ENCODE peak calls at places on chromosomes 5 and 9, in seven cellular contexts. M is heart left ventricle, K is lower lobe of right lung, P is neural progenitor cell, W is left lung, S is IMR-90, B is mammary epithelial cell. C is an unnamed sample.

GRCh38 chr5:106167766-106168165 is 1503.0 kb downstream of the EFNA5 start:
- DNase-seq in M (no peak), K (no peak), P (no peak), W (no peak), S (no peak), B (no peak), C (no peak)

GRCh38 chr9:112421771-112422222 is 41.9 kb downstream of the HSDL2 start:
- DNase-seq in M (no peak), K (no peak), P (no peak), W (no peak), S (peak; percentile 48), B (peak; percentile 15), C (no peak)

GRCh38 chr5:151002250-151002649 is 18.1 kb upstream of the GPX3 start:
- DNase-seq in M (no peak), K (no peak), P (peak; percentile 46), W (no peak), S (peak; percentile 41), B (peak; percentile 36), C (no peak)

GRCh38 chr9:90836396-90837080 is 34.9 kb downstream of the SYK start:
- DNase-seq in M (no peak), K (no peak), P (no peak), W (no peak), S (no peak), B (no peak), C (no peak)

GRCh38 chr5:140358738-140359310 is 1.2 kb upstream of the SLC4A9 start:
- DNase-seq in M (no peak), K (no peak), P (peak; percentile 87), W (no peak), S (peak; percentile 51), B (no peak), C (no peak)

GRCh38 chr9:8489845-8490244 is 690.3 kb upstream of the DMAC1 start:
- DNase-seq in M (no peak), K (no peak), P (no peak), W (no peak), S (no peak), B (no peak), C (no peak)

GRCh38 chr9:35616681-35617459 is 1.3 kb downstream of the CD72 start:
- DNase-seq in M (peak; percentile 78), K (peak; percentile 89), P (peak; percentile 51), W (peak; percentile 93), S (peak; percentile 69), B (peak; percentile 40), C (peak; percentile 72)

GRCh38 chr5:169302046-169302445 is 1.1 kb upstream of the SLIT3 start:
- DNase-seq in M (no peak), K (no peak), P (no peak), W (no peak), S (no peak), B (no peak), C (no peak)

GRCh38 chr9:107548298-107549142 is 59.0 kb upstream of the KLF4 start:
- DNase-seq in M (no peak), K (no peak), P (no peak), W (no peak), S (peak; percentile 96), B (peak; percentile 86), C (no peak)

GRCh38 chr5:144504929-144505578 is 334.4 kb downstream of the KCTD16 start:
- DNase-seq in M (no peak), K (no peak), P (peak; percentile 8), W (no peak), S (no peak), B (peak; percentile 49), C (no peak)

GRCh38 chr5:130992095-130992494 is 173.0 kb downstream of the HINT1 start:
- DNase-seq in M (no peak), K (no peak), P (no peak), W (no peak), S (no peak), B (no peak), C (no peak)

GRCh38 chr5:139951983-139952382 is 91.1 kb downstream of the NRG2 start:
- DNase-seq in M (no peak), K (no peak), P (no peak), W (no peak), S (no peak), B (no peak), C (no peak)

GRCh38 chr5:437281-437771 is 5.7 kb upstream of the EXOC3 start:
- DNase-seq in M (no peak), K (no peak), P (no peak), W (no peak), S (no peak), B (no peak), C (peak; percentile 44)

GRCh38 chr5:143887901-143888648 is 76.1 kb downstream of the HMHB1 start:
- DNase-seq in M (no peak), K (no peak), P (no peak), W (no peak), S (peak; percentile 75), B (no peak), C (no peak)

GRCh38 chr5:65205016-65205415 is 276.7 kb downstream of the ADAMTS6 start:
- DNase-seq in M (no peak), K (no peak), P (no peak), W (no peak), S (peak; percentile 31), B (peak; percentile 38), C (no peak)

GRCh38 chr9:4904322-4905134 is 80.5 kb upstream of the JAK2 start:
- DNase-seq in M (no peak), K (no peak), P (no peak), W (no peak), S (peak; percentile 74), B (peak; percentile 69), C (no peak)

GRCh38 chr9:70411930-70412677 is 2.4 kb downstream of the KLF9 start:
- DNase-seq in M (peak; percentile 77), K (peak; percentile 85), P (no peak), W (peak; percentile 89), S (peak; percentile 71), B (peak; percentile 84), C (peak; percentile 84)

GRCh38 chr9:36930941-36931340 is 103.1 kb downstream of the PAX5 start:
- DNase-seq in M (no peak), K (no peak), P (no peak), W (no peak), S (no peak), B (no peak), C (no peak)

GRCh38 chr9:26170224-26170623 is 492.0 kb upstream of the TUSC1 start:
- DNase-seq in M (no peak), K (no peak), P (no peak), W (no peak), S (no peak), B (no peak), C (no peak)

GRCh38 chr9:94096819-94097577 is 12.7 kb downstream of the PTPDC1 start:
- DNase-seq in M (no peak), K (no peak), P (no peak), W (no peak), S (peak; percentile 33), B (peak; percentile 86), C (no peak)

GRCh38 chr5:150000261-150000989 is at the start of the genes HMGXB3 and TIGD6:
- DNase-seq in M (peak; percentile 93), K (peak; percentile 95), P (peak; percentile 95), W (peak; percentile 95), S (peak; percentile 95), B (peak; percentile 93), C (peak; percentile 91)
- TF ChIP-seq CTCF in M (peak; percentile 38), K (no peak), P (peak; percentile 12), W (no peak), S (no peak), B (no peak), C (no peak)

DNA sequence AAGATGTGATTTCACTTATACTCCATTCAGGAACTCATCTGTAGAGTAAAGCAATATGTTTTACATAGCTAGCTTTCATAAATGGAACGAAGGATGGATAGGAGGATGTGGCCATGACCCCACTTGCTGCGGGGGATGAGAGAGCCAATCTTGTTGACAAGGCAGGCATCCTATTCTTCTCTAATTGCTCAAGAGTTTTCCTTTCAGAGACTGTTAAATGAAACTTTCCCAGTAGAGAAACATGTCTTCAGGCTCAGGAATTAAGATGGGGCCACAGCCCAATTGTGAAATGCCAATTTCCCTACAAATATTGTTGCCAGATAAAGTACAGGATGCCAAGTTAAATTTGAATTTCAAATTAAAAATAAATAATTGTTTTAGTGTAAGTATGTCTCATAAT is 196.2 kb upstream of the TUT7 start:
- DNase-seq in M (no peak), K (no peak), P (no peak), W (no peak), S (no peak), B (no peak), C (no peak)
- H3K4me1 ChIP-seq in M (no peaks in the 10 kb centered on the region), K (no peaks in the 10 kb centered on the region), P (peaks cover 5% of the 10 kb centered on the region), W (no peaks in the 10 kb centered on the region), S (peaks cover 14% of the 10 kb centered on the region), B (no peaks in the 10 kb centered on the region), C (no peaks in the 10 kb centered on the region)

GRCh38 chr9:96218821-96219614 is 83.0 kb downstream of the HSD17B3 start:
- DNase-seq in M (no peak), K (no peak), P (no peak), W (peak; percentile 78), S (no peak), B (no peak), C (no peak)

GRCh38 chr9:96219615-96220257 is 82.2 kb downstream of the HSD17B3 start:
- DNase-seq in M (peak; percentile 40), K (peak; percentile 63), P (peak; percentile 28), W (peak; percentile 82), S (no peak), B (peak; percentile 15), C (peak; percentile 38)

GRCh38 chr9:96217358-96217755 is 84.6 kb downstream of the HSD17B3 start:
- DNase-seq in M (no peak), K (no peak), P (peak; percentile 77), W (no peak), S (no peak), B (no peak), C (no peak)

GRCh38 chr9:96216618-96217017 is 85.4 kb downstream of the HSD17B3 start:
- DNase-seq in M (no peak), K (no peak), P (no peak), W (no peak), S (no peak), B (no peak), C (no peak)

DNA sequence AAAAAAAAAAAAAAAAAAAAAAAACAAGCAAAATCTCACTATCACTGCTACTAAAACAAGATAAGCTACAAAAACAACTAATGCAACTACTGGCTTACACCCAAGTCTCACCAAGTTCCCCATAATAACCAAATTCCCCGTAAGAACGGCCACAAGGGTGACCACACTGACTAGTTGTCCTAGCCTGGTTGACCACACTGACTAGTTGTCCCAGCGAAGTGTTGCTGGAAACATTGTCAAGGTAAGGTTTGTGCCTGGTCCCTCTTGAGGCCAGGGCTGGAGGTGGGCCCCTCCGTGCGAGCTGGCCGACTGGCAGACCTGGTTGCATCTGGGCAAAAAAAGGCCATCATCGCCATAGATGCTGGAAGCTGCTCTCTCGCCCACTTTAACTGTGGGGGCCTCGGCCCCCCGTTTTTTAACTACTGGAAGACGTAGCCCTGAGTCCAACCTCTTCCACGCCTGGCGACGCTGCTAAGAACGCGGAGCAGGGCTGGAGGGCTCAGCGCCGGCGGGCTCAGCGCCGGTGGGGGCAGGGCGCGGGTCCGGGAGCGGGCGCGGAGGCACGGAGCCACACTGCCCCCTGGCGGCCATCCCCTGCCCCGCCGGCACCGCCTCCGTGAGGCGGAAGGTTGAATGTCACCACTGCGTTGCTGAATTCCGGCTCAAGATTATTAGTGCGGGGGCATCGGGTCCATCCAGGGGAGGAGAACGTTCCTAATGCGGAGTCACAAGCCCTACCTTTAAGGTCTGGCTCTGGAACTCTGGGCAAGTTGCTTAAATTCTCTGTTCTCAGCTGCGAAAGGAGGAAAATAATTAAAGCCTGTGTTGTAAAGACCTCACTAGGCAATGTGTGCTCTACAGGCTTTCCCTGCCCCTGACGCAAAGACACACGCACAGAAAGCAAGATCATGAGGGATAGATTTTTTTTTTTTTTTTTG is 84.0 kb downstream of the HSD17B3 start:
- DNase-seq in M (peak; percentile 72), K (peak; percentile 77), P (peak; percentile 93), W (peak; percentile 92), S (peak; percentile 30), B (peak; percentile 42), C (peak; percentile 77)
- H3K4me3 ChIP-seq in M (no peak overlapping the region), K (peak overlapping the region; percentile 46), P (peak overlapping the region; percentile 32), W (peak overlapping the region; percentile 7), S (peak overlapping the region; percentile 28), B (no peak overlapping the region), C (no peak overlapping the region)

GRCh38 chr5:78300464-78301045 is 6.1 kb upstream of the AP3B1 start:
- DNase-seq in M (no peak), K (no peak), P (no peak), W (no peak), S (peak; percentile 23), B (no peak), C (no peak)
- TF ChIP-seq CTCF in M (peak; percentile 52), K (peak; percentile 26), P (peak; percentile 35), W (peak; percentile 14), S (peak; percentile 45), B (peak; percentile 4), C (no peak)

C was measured in mucosa of descending colon.